ENCODE peak calls at places on chromosomes 1 and 21, in seven cellular contexts. U is fibroblast of lung, J is fibroblast of the conjunctiva, I is EH, G is T47D, Y is NCI-H2029 treated with DMSO at 0.1 percent for 48 hours, Q is RCC 7860. F is an unnamed sample.

GRCh38 chr1:201476670-201477344 is 7.8 kb upstream of the PHLDA3 start:
- DNase-seq in U (peak; percentile 66), J (no peak), I (peak; percentile 44), G (no peak), Y (no peak), Q (peak; percentile 72), F (no peak)

GRCh38 chr1:199272690-199273089 is 633.9 kb downstream of the PTPRC start:
- DNase-seq in U (peak; percentile 99), J (peak; percentile 72), I (peak; percentile 97), G (peak; percentile 36), Y (no peak), Q (peak; percentile 94), F (peak; percentile 59)

GRCh38 chr1:116487016-116487415 is 83.8 kb downstream of the CD58 start:
- DNase-seq in U (no peak), J (no peak), I (no peak), G (no peak), Y (no peak), Q (no peak), F (no peak)

GRCh38 chr1:168206111-168206510 is 19.7 kb upstream of the SFT2D2 start:
- DNase-seq in U (no peak), J (no peak), I (peak; percentile 27), G (no peak), Y (no peak), Q (no peak), F (no peak)

GRCh38 chr1:20207546-20207945 is 21.2 kb upstream of the PLA2G2C start:
- DNase-seq in U (peak; percentile 35), J (no peak), I (no peak), G (peak; percentile 57), Y (no peak), Q (no peak), F (no peak)

GRCh38 chr1:188986751-188987417 is 1490.8 kb downstream of the BRINP3 start:
- DNase-seq in U (no peak), J (no peak), I (no peak), G (no peak), Y (no peak), Q (no peak), F (no peak)

GRCh38 chr1:74412244-74412643 is 100.2 kb downstream of the LRRC53 start:
- DNase-seq in U (no peak), J (no peak), I (no peak), G (no peak), Y (no peak), Q (no peak), F (no peak)

GRCh38 chr1:223233410-223234163 is 90.5 kb upstream of the TLR5 start:
- DNase-seq in U (peak; percentile 96), J (peak; percentile 3), I (peak; percentile 79), G (no peak), Y (no peak), Q (peak; percentile 92), F (peak; percentile 67)

GRCh38 chr1:20921285-20921684 is 134.2 kb upstream of the HP1BP3 start:
- DNase-seq in U (peak; percentile 31), J (no peak), I (no peak), G (no peak), Y (no peak), Q (no peak), F (no peak)

GRCh38 chr1:1605724-1606123 is 5.8 kb upstream of the FNDC10 start:
- DNase-seq in U (no peak), J (no peak), I (no peak), G (no peak), Y (no peak), Q (no peak), F (no peak)

GRCh38 chr21:26966978-26967913 is at the start of gene ADAMTS5:
- DNase-seq in U (peak; percentile 55), J (no peak), I (peak; percentile 90), G (peak; percentile 30), Y (no peak), Q (peak; percentile 52), F (no peak)